ENCODE peak calls at places on chromosome 2, in six cellular contexts. One of them, this sample, is unnamed.

GRCh38 chr2:165558832-165559231 is 89.3 kb downstream of the CSRNP3 start:
- DNase-seq in thoracic aorta: no peak
- DNase-seq in AG04450: no peak
- DNase-seq in bronchial epithelial cell: peak; percentile 32
- DNase-seq in transverse colon: no peak
- DNase-seq in fibroblast of pulmonary artery: no peak
- DNase-seq in this sample: no peak

GRCh38 chr2:74414913-74415761 is 6.3 kb downstream of the C2orf81 start:
- DNase-seq in AG04450: no peak
- DNase-seq in fibroblast of pulmonary artery: no peak
- DNase-seq in transverse colon: peak; percentile 51
- DNase-seq in bronchial epithelial cell: no peak
- DNase-seq in thoracic aorta: no peak
- DNase-seq in this sample: peak; percentile 66

GRCh38 chr2:238632181-238633060 is 205.7 kb downstream of the ASB1 start:
- DNase-seq in bronchial epithelial cell: no peak
- DNase-seq in AG04450: no peak
- DNase-seq in fibroblast of pulmonary artery: no peak
- DNase-seq in thoracic aorta: no peak
- DNase-seq in transverse colon: no peak
- DNase-seq in this sample: no peak

GRCh38 chr2:110107092-110108079 is 8.2 kb downstream of the MALL start:
- DNase-seq in bronchial epithelial cell: no peak
- DNase-seq in thoracic aorta: no peak
- DNase-seq in AG04450: no peak
- DNase-seq in fibroblast of pulmonary artery: no peak
- DNase-seq in transverse colon: peak; percentile 53
- DNase-seq in this sample: no peak

GRCh38 chr2:127201452-127201851 is 18.6 kb downstream of the CYP27C1 start:
- DNase-seq in thoracic aorta: no peak
- DNase-seq in fibroblast of pulmonary artery: no peak
- DNase-seq in AG04450: no peak
- DNase-seq in transverse colon: no peak
- DNase-seq in bronchial epithelial cell: no peak
- DNase-seq in this sample: no peak

GRCh38 chr2:138267161-138267901 is 234.2 kb upstream of the SPOPL start:
- DNase-seq in AG04450: peak; percentile 49
- DNase-seq in bronchial epithelial cell: peak; percentile 78
- DNase-seq in thoracic aorta: no peak
- DNase-seq in transverse colon: no peak
- DNase-seq in fibroblast of pulmonary artery: peak; percentile 81
- DNase-seq in this sample: peak; percentile 53

GRCh38 chr2:216159646-216160045 is 50.5 kb downstream of the XRCC5 start:
- DNase-seq in thoracic aorta: no peak
- DNase-seq in AG04450: no peak
- DNase-seq in fibroblast of pulmonary artery: peak; percentile 9
- DNase-seq in transverse colon: no peak
- DNase-seq in bronchial epithelial cell: no peak
- DNase-seq in this sample: no peak

GRCh38 chr2:85930129-85931124 is 41.6 kb upstream of the ST3GAL5 start:
- DNase-seq in fibroblast of pulmonary artery: peak; percentile 35
- DNase-seq in thoracic aorta: no peak
- DNase-seq in transverse colon: no peak
- DNase-seq in bronchial epithelial cell: peak; percentile 71
- DNase-seq in AG04450: no peak
- DNase-seq in this sample: no peak

GRCh38 chr2:44692821-44693220 is 248.7 kb upstream of the SIX3 start:
- DNase-seq in transverse colon: no peak
- DNase-seq in bronchial epithelial cell: peak; percentile 68
- DNase-seq in fibroblast of pulmonary artery: no peak
- DNase-seq in thoracic aorta: no peak
- DNase-seq in AG04450: no peak
- DNase-seq in this sample: no peak

GRCh38 chr2:120308038-120308910 is 37.7 kb upstream of the INHBB start:
- DNase-seq in thoracic aorta: no peak
- DNase-seq in fibroblast of pulmonary artery: no peak
- DNase-seq in AG04450: no peak
- DNase-seq in transverse colon: no peak
- DNase-seq in bronchial epithelial cell: no peak
- DNase-seq in this sample: peak; percentile 50

GRCh38 chr2:217943379-217944321 is 59.1 kb downstream of the TNS1 start:
- DNase-seq in thoracic aorta: no peak
- DNase-seq in AG04450: no peak
- DNase-seq in transverse colon: peak; percentile 75
- DNase-seq in fibroblast of pulmonary artery: peak; percentile 69
- DNase-seq in bronchial epithelial cell: no peak
- DNase-seq in this sample: no peak

GRCh38 chr2:32706815-32707214 is 79.0 kb downstream of the TTC27 start:
- DNase-seq in bronchial epithelial cell: no peak
- DNase-seq in thoracic aorta: no peak
- DNase-seq in transverse colon: no peak
- DNase-seq in fibroblast of pulmonary artery: no peak
- DNase-seq in AG04450: no peak
- DNase-seq in this sample: no peak

GRCh38 chr2:190407246-190407661 is 901 bp upstream of the MFSD6 start:
- DNase-seq in AG04450: no peak
- DNase-seq in thoracic aorta: no peak
- DNase-seq in bronchial epithelial cell: no peak
- DNase-seq in fibroblast of pulmonary artery: no peak
- DNase-seq in transverse colon: no peak
- DNase-seq in this sample: no peak

GRCh38 chr2:229490167-229490566 is 219.1 kb upstream of the PID1 start:
- DNase-seq in AG04450: no peak
- DNase-seq in thoracic aorta: no peak
- DNase-seq in transverse colon: no peak
- DNase-seq in fibroblast of pulmonary artery: no peak
- DNase-seq in bronchial epithelial cell: no peak
- DNase-seq in this sample: no peak

GRCh38 chr2:233361298-233361697 is 7.0 kb downstream of the DGKD start:
- DNase-seq in fibroblast of pulmonary artery: no peak
- DNase-seq in transverse colon: no peak
- DNase-seq in thoracic aorta: no peak
- DNase-seq in bronchial epithelial cell: no peak
- DNase-seq in AG04450: no peak
- DNase-seq in this sample: no peak

GRCh38 chr2:19480664-19481063 is 122.2 kb upstream of the OSR1 start:
- DNase-seq in fibroblast of pulmonary artery: no peak
- DNase-seq in AG04450: no peak
- DNase-seq in transverse colon: no peak
- DNase-seq in thoracic aorta: no peak
- DNase-seq in bronchial epithelial cell: no peak
- DNase-seq in this sample: no peak

GRCh38 chr2:220220009-220220408 is 592.6 kb downstream of the SLC4A3 start:
- DNase-seq in thoracic aorta: no peak
- DNase-seq in fibroblast of pulmonary artery: no peak
- DNase-seq in bronchial epithelial cell: no peak
- DNase-seq in transverse colon: no peak
- DNase-seq in AG04450: no peak
- DNase-seq in this sample: no peak

GRCh38 chr2:134142903-134143302 is 111.0 kb upstream of the MGAT5 start:
- DNase-seq in transverse colon: no peak
- DNase-seq in AG04450: no peak
- DNase-seq in fibroblast of pulmonary artery: peak; percentile 37
- DNase-seq in bronchial epithelial cell: peak; percentile 76
- DNase-seq in thoracic aorta: no peak
- DNase-seq in this sample: no peak

GRCh38 chr2:223108376-223109100 is 56.5 kb downstream of the KCNE4 start:
- DNase-seq in AG04450: no peak
- DNase-seq in thoracic aorta: no peak
- DNase-seq in transverse colon: no peak
- DNase-seq in bronchial epithelial cell: peak; percentile 27
- DNase-seq in fibroblast of pulmonary artery: no peak
- DNase-seq in this sample: no peak

GRCh38 chr2:158507141-158507540 is 50.4 kb downstream of the PKP4 start:
- DNase-seq in AG04450: no peak
- DNase-seq in transverse colon: no peak
- DNase-seq in fibroblast of pulmonary artery: no peak
- DNase-seq in bronchial epithelial cell: peak; percentile 71
- DNase-seq in thoracic aorta: no peak
- DNase-seq in this sample: peak; percentile 41

GRCh38 chr2:42128731-42129486 is 40.2 kb upstream of the EML4 start:
- DNase-seq in transverse colon: no peak
- DNase-seq in AG04450: peak; percentile 52
- DNase-seq in fibroblast of pulmonary artery: no peak
- DNase-seq in thoracic aorta: no peak
- DNase-seq in bronchial epithelial cell: no peak
- DNase-seq in this sample: peak; percentile 41

GRCh38 chr2:51697095-51697494 is 665.2 kb upstream of the NRXN1 start:
- DNase-seq in thoracic aorta: no peak
- DNase-seq in AG04450: no peak
- DNase-seq in bronchial epithelial cell: peak; percentile 33
- DNase-seq in fibroblast of pulmonary artery: no peak
- DNase-seq in transverse colon: no peak
- DNase-seq in this sample: no peak

GRCh38 chr2:136247204-136247990 is 129.4 kb upstream of the CXCR4 start:
- DNase-seq in fibroblast of pulmonary artery: peak; percentile 36
- DNase-seq in thoracic aorta: no peak
- DNase-seq in bronchial epithelial cell: peak; percentile 58
- DNase-seq in AG04450: no peak
- DNase-seq in transverse colon: no peak
- DNase-seq in this sample: no peak

GRCh38 chr2:46716806-46717732 is 198.5 kb downstream of the MCFD2 start:
- DNase-seq in transverse colon: no peak
- DNase-seq in AG04450: no peak
- DNase-seq in fibroblast of pulmonary artery: no peak
- DNase-seq in bronchial epithelial cell: no peak
- DNase-seq in thoracic aorta: no peak
- DNase-seq in this sample: no peak
- H3K4me3 ChIP-seq in transverse colon: no peak overlapping the region
- H3K4me3 ChIP-seq in AG04450: no peak overlapping the region
- H3K4me3 ChIP-seq in fibroblast of pulmonary artery: no peak overlapping the region
- H3K4me3 ChIP-seq in bronchial epithelial cell: no peak overlapping the region
- H3K4me3 ChIP-seq in thoracic aorta: no peak overlapping the region
- H3K4me3 ChIP-seq in this sample: no peak overlapping the region

GRCh38 chr2:240820014-240820606 is at the start of gene KIF1A:
- DNase-seq in fibroblast of pulmonary artery: no peak
- DNase-seq in thoracic aorta: no peak
- DNase-seq in AG04450: no peak
- DNase-seq in transverse colon: no peak
- DNase-seq in bronchial epithelial cell: no peak
- DNase-seq in this sample: no peak
- TF ChIP-seq CTCF in fibroblast of pulmonary artery: no peak
- TF ChIP-seq CTCF in thoracic aorta: no peak
- TF ChIP-seq CTCF in AG04450: no peak
- TF ChIP-seq CTCF in transverse colon: no peak
- TF ChIP-seq CTCF in bronchial epithelial cell: no peak
- TF ChIP-seq CTCF in this sample: no peak

GRCh38 chr2:10720983-10721343 is 467 bp upstream of the ATP6V1C2 start:
- DNase-seq in transverse colon: peak; percentile 21
- DNase-seq in thoracic aorta: no peak
- DNase-seq in fibroblast of pulmonary artery: no peak
- DNase-seq in AG04450: no peak
- DNase-seq in bronchial epithelial cell: no peak
- DNase-seq in this sample: no peak
- H3K4me3 ChIP-seq in transverse colon: peak overlapping the region; percentile 9
- H3K4me3 ChIP-seq in thoracic aorta: peak overlapping the region; percentile 80
- H3K4me3 ChIP-seq in fibroblast of pulmonary artery: no peak overlapping the region
- H3K4me3 ChIP-seq in AG04450: no peak overlapping the region
- H3K4me3 ChIP-seq in bronchial epithelial cell: peak overlapping the region; percentile 11
- H3K4me3 ChIP-seq in this sample: peak overlapping the region; percentile 57

GRCh38 chr2:100630473-100630977 is 67.7 kb downstream of the PDCL3 start:
- DNase-seq in fibroblast of pulmonary artery: no peak
- DNase-seq in thoracic aorta: no peak
- DNase-seq in transverse colon: no peak
- DNase-seq in bronchial epithelial cell: no peak
- DNase-seq in AG04450: no peak
- DNase-seq in this sample: no peak

GRCh38 chr2:100629309-100629708 is 66.5 kb downstream of the PDCL3 start:
- DNase-seq in thoracic aorta: no peak
- DNase-seq in AG04450: no peak
- DNase-seq in fibroblast of pulmonary artery: no peak
- DNase-seq in transverse colon: no peak
- DNase-seq in bronchial epithelial cell: no peak
- DNase-seq in this sample: no peak

GRCh38 chr2:100632021-100632420 is 69.2 kb downstream of the PDCL3 start:
- DNase-seq in bronchial epithelial cell: no peak
- DNase-seq in thoracic aorta: no peak
- DNase-seq in transverse colon: no peak
- DNase-seq in AG04450: no peak
- DNase-seq in fibroblast of pulmonary artery: no peak
- DNase-seq in this sample: no peak

GRCh38 chr2:100628506-100628905 is 65.7 kb downstream of the PDCL3 start:
- DNase-seq in transverse colon: no peak
- DNase-seq in thoracic aorta: no peak
- DNase-seq in AG04450: no peak
- DNase-seq in bronchial epithelial cell: no peak
- DNase-seq in fibroblast of pulmonary artery: no peak
- DNase-seq in this sample: no peak

GRCh38 chr2:100632759-100633158 is 70.0 kb downstream of the PDCL3 start:
- DNase-seq in fibroblast of pulmonary artery: no peak
- DNase-seq in thoracic aorta: no peak
- DNase-seq in transverse colon: no peak
- DNase-seq in AG04450: no peak
- DNase-seq in bronchial epithelial cell: no peak
- DNase-seq in this sample: no peak
- TF ChIP-seq CTCF in fibroblast of pulmonary artery: no peak
- TF ChIP-seq CTCF in thoracic aorta: no peak
- TF ChIP-seq CTCF in transverse colon: no peak
- TF ChIP-seq CTCF in AG04450: no peak
- TF ChIP-seq CTCF in bronchial epithelial cell: no peak
- TF ChIP-seq CTCF in this sample: no peak